ENCODE peak calls at places on chromosome 1, in seven cellular contexts. W is IMR-90, J is uterus, S is esophagus muscularis mucosa, C is endothelial cell of umbilical vein, T is gastrocnemius medialis, A is A549. F is an unnamed sample.

GRCh38 chr1:193264313-193265065 is 78.1 kb upstream of the B3GALT2 start:
- DNase-seq in J (no peak), T (no peak), W (peak), A (no peak), S (no peak), C (no peak), F (no peak)

GRCh38 chr1:1021010-1021845 is 1.3 kb downstream of the AGRN start:
- DNase-seq in A (peak), W (peak), S (no peak), T (no peak), C (peak), J (no peak), F (peak)

GRCh38 chr1:67532452-67533216 is 102.4 kb upstream of the SERBP1 start:
- DNase-seq in S (no peak), A (peak), C (peak), J (peak), W (peak), T (peak), F (no peak)

GRCh38 chr1:25572708-25573590 is 29.5 kb downstream of the LDLRAP1 start:
- DNase-seq in W (peak), C (peak), J (no peak), T (no peak), S (no peak), A (peak), F (no peak)

GRCh38 chr1:193519922-193520321 is 333.5 kb upstream of the B3GALT2 start:
- DNase-seq in S (no peak), A (no peak), W (no peak), C (no peak), J (no peak), T (no peak), F (no peak)

GRCh38 chr1:223189903-223190724 is 47.1 kb upstream of the TLR5 start:
- DNase-seq in A (no peak), S (no peak), J (no peak), T (no peak), W (peak), C (no peak), F (no peak)

GRCh38 chr1:58395355-58395754 is 151.2 kb downstream of the OMA1 start:
- DNase-seq in W (peak), T (no peak), S (no peak), C (peak), A (peak), J (no peak), F (no peak)

GRCh38 chr1:175201061-175201508 is 8.5 kb upstream of the KIAA0040 start:
- DNase-seq in W (peak), T (no peak), A (no peak), S (no peak), J (peak), C (peak), F (no peak)

GRCh38 chr1:202745313-202745888 is 35.1 kb upstream of the SYT2 start:
- DNase-seq in C (no peak), J (no peak), S (no peak), W (no peak), A (no peak), T (no peak), F (no peak)

GRCh38 chr1:150234309-150234646 is 1.6 kb downstream of the ANP32E start:
- DNase-seq in S (no peak), C (peak), A (no peak), W (no peak), J (no peak), T (no peak), F (no peak)

GRCh38 chr1:26023826-26024225 is 2.3 kb downstream of the EXTL1 start:
- DNase-seq in T (no peak), W (no peak), J (no peak), A (no peak), S (no peak), C (no peak), F (no peak)

GRCh38 chr1:28129150-28129549 is 40.7 kb upstream of the EYA3 start:
- DNase-seq in W (peak), A (peak), T (no peak), C (no peak), J (no peak), S (no peak), F (no peak)

GRCh38 chr1:32538887-32539583 is at the start of gene ZBTB8A:
- DNase-seq in W (peak), C (peak), J (peak), S (no peak), A (peak), T (peak), F (peak)

GRCh38 chr1:235100124-235100801 is 28.4 kb downstream of the TOMM20 start:
- DNase-seq in S (no peak), C (no peak), A (no peak), J (no peak), T (no peak), W (no peak), F (no peak)

GRCh38 chr1:38549191-38549590 is 310.4 kb downstream of the RRAGC start:
- DNase-seq in J (no peak), C (no peak), T (no peak), A (no peak), W (no peak), S (no peak), F (no peak)

GRCh38 chr1:149928388-149928724 is 753 bp upstream of the SF3B4 start:
- DNase-seq in T (no peak), C (no peak), S (no peak), J (no peak), A (no peak), W (no peak), F (no peak)

GRCh38 chr1:36715797-36716196 is 233.1 kb upstream of the CSF3R start:
- DNase-seq in J (no peak), A (no peak), W (no peak), S (no peak), T (no peak), C (no peak), F (no peak)
- TF ChIP-seq CTCF in J (no peak), A (no peak), W (no peak), S (no peak), T (no peak), C (no peak), F (no peak)

GRCh38 chr1:23796466-23797271 is 3.9 kb downstream of the GALE start:
- DNase-seq in T (no peak), S (no peak), C (no peak), W (no peak), J (no peak), A (no peak), F (no peak)
- TF ChIP-seq POLR2A in T (no peak), S (no peak), C (no peak), W (no peak), J (no peak), A (no peak), F (no peak)

DNA sequence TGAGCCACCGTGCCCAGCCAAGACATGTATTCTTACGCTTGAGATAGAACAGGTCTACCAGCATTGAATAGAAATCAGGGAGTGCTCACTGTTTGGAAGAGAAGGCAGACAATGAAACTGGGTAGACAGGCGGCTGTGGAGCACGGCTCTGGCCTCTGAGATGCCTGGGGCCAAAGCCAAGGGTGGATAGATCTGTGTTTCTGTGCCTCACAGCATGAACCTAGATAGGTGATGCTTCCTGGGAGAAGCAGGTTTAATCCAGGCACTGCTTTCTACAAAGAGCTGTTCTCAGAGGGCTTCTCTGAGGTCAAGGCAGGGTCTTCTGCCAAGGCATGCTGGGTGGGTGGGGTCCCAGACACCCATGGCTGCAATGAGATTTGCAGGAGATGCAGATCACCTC is 24.6 kb upstream of the PRSS38 start:
- DNase-seq in S (peak), C (no peak), J (no peak), W (no peak), T (no peak), A (no peak), F (no peak)
- TF ChIP-seq CTCF in S (no peak), C (no peak), J (no peak), W (no peak), T (no peak), A (no peak), F (no peak)

GRCh38 chr1:15850450-15851079 is 3.1 kb downstream of the SPEN start:
- DNase-seq in S (no peak), J (no peak), W (no peak), C (peak), A (no peak), T (no peak), F (no peak)

GRCh38 chr1:15848929-15849774 is 1.6 kb downstream of the SPEN start:
- DNase-seq in S (peak), A (peak), C (peak), J (peak), T (peak), W (peak), F (peak)

GRCh38 chr1:15848143-15848928 is 829 bp downstream of the SPEN start:
- DNase-seq in W (peak), T (no peak), A (no peak), S (no peak), C (peak), J (peak), F (peak)

GRCh38 chr1:15851251-15852035 is 3.9 kb downstream of the SPEN start:
- DNase-seq in S (no peak), T (no peak), W (no peak), C (peak), A (no peak), J (no peak), F (no peak)

DNA sequence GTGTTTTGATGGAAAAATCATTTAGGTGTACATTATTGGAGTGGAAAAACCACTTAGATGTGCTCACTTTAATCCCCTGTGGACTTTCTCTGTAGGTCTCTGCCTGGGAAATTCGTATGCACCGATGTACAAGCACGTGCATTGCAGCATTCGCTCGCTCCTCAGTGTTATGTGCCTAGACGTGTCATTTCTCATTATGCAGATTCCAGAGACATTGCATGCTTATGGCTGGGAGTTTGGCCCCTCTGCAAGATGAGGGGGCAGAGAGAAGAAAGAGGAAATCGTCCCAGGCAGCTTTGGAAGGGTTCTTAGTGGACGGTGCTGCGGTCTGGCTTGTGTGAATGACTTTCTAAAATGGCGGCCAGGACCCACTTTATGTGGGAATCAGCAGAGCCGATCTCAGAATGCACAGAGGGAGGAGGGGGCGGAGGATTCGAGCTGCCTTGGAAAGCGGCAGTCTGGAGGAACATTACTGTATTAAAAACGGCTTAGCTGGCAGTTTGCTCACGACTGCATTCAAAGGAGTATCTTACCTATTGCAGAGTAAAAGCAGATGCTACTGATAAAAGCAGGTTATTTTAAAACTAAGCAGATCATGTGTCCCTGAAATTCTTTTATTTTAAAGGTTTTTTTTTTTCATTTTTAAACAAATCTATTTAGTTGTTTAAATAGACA is 2.4 kb downstream of the SPEN start:
- DNase-seq in T (no peak), W (peak), C (peak), J (peak), A (peak), S (no peak), F (no peak)
- TF ChIP-seq POLR2A in T (no peak), W (no peak), C (no peak), J (no peak), A (no peak), S (no peak), F (no peak)

GRCh38 chr1:109149874-109150601 is 36.1 kb downstream of the ELAPOR1 start:
- DNase-seq in S (no peak), J (no peak), T (peak), W (no peak), A (no peak), C (no peak), F (peak)
- TF ChIP-seq CTCF in S (no peak), J (no peak), T (no peak), W (no peak), A (no peak), C (no peak), F (no peak)

GRCh38 chr1:81472387-81472786 is 328.3 kb upstream of the ADGRL2 start:
- DNase-seq in A (no peak), J (no peak), S (no peak), C (no peak), W (no peak), T (no peak), F (no peak)
- TF ChIP-seq POLR2A in A (no peak), J (no peak), S (no peak), C (no peak), W (no peak), T (no peak), F (no peak)

GRCh38 chr1:107473065-107473464 is 332.2 kb downstream of the NTNG1 start:
- DNase-seq in C (no peak), W (no peak), T (no peak), A (no peak), J (no peak), S (no peak), F (no peak)

GRCh38 chr1:107480548-107480947 is 339.7 kb downstream of the NTNG1 start:
- DNase-seq in S (no peak), A (no peak), W (no peak), T (no peak), J (no peak), C (no peak), F (peak)

GRCh38 chr1:107474877-107475612 is 334.2 kb downstream of the NTNG1 start:
- DNase-seq in C (no peak), T (no peak), W (peak), J (no peak), A (no peak), S (no peak), F (no peak)

GRCh38 chr1:107479865-107480264 is 339.0 kb downstream of the NTNG1 start:
- DNase-seq in S (no peak), W (no peak), J (no peak), A (no peak), C (no peak), T (no peak), F (no peak)

DNA sequence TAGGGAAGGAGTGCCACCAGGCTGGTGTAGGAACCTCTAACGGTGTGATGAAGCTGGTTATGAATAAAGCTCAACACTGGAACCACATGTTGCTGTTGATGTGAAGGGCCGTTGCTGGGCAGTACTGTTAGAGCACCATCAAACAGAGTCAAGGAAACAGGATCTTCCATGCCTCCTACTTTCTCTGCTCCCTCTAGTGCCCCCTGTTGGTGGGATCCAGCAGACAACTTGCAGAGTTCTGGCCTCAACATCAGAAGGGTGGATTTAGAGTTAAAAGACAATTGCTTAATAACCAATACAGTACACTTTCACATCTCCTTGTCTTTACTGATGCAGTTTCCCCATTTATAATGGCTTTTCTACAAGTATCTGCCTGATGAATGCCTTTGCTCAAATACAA is 336.4 kb downstream of the NTNG1 start:
- DNase-seq in J (no peak), A (peak), C (no peak), W (no peak), T (no peak), S (no peak), F (no peak)
- TF ChIP-seq CTCF in J (no peak), A (no peak), C (no peak), W (no peak), T (no peak), S (no peak), F (no peak)

F was measured in right lobe of liver.